ENCODE peak calls at places on chromosomes 5 and 9, in four cellular contexts. One of them, this sample, is unnamed.

GRCh38 chr5:165029471-165029870 is 1524.1 kb downstream of the MAT2B start:
- DNase-seq in gastrocnemius medialis: no peak
- DNase-seq in uterus: no peak
- DNase-seq in breast epithelium: no peak
- DNase-seq in this sample: no peak

GRCh38 chr5:95261369-95262175 is 23.3 kb downstream of the MCTP1 start:
- DNase-seq in uterus: no peak
- DNase-seq in gastrocnemius medialis: no peak
- DNase-seq in breast epithelium: no peak
- DNase-seq in this sample: peak

GRCh38 chr9:7083192-7083591 is 325.4 kb downstream of the KDM4C start:
- DNase-seq in gastrocnemius medialis: no peak
- DNase-seq in uterus: no peak
- DNase-seq in breast epithelium: no peak
- DNase-seq in this sample: no peak

GRCh38 chr5:143124593-143124992 is 278.9 kb downstream of the NR3C1 start:
- DNase-seq in gastrocnemius medialis: no peak
- DNase-seq in breast epithelium: no peak
- DNase-seq in uterus: no peak
- DNase-seq in this sample: no peak

GRCh38 chr9:90919883-90920282 is 118.3 kb downstream of the SYK start:
- DNase-seq in breast epithelium: peak
- DNase-seq in uterus: no peak
- DNase-seq in gastrocnemius medialis: peak
- DNase-seq in this sample: no peak

GRCh38 chr5:5900350-5900749 is 477.9 kb downstream of the ICE1 start:
- DNase-seq in uterus: no peak
- DNase-seq in gastrocnemius medialis: no peak
- DNase-seq in breast epithelium: no peak
- DNase-seq in this sample: no peak

GRCh38 chr5:150612405-150612804 is 28.1 kb upstream of the SYNPO start:
- DNase-seq in gastrocnemius medialis: no peak
- DNase-seq in uterus: no peak
- DNase-seq in breast epithelium: no peak
- DNase-seq in this sample: no peak

GRCh38 chr5:107467137-107467932 is 203.4 kb downstream of the EFNA5 start:
- DNase-seq in uterus: no peak
- DNase-seq in breast epithelium: no peak
- DNase-seq in gastrocnemius medialis: no peak
- DNase-seq in this sample: no peak

GRCh38 chr5:161409471-161409870 is 137.1 kb downstream of the GABRB2 start:
- DNase-seq in breast epithelium: no peak
- DNase-seq in gastrocnemius medialis: no peak
- DNase-seq in uterus: no peak
- DNase-seq in this sample: no peak

GRCh38 chr9:24333629-24334028 is 212.1 kb downstream of the IZUMO3 start:
- DNase-seq in uterus: no peak
- DNase-seq in breast epithelium: no peak
- DNase-seq in gastrocnemius medialis: no peak
- DNase-seq in this sample: no peak

GRCh38 chr5:143525176-143525575 is 121.7 kb upstream of the NR3C1 start:
- DNase-seq in breast epithelium: no peak
- DNase-seq in gastrocnemius medialis: no peak
- DNase-seq in uterus: no peak
- DNase-seq in this sample: no peak

GRCh38 chr5:142613231-142613630 is 72.7 kb downstream of the FGF1 start:
- DNase-seq in breast epithelium: no peak
- DNase-seq in gastrocnemius medialis: no peak
- DNase-seq in uterus: no peak
- DNase-seq in this sample: no peak

GRCh38 chr5:57334475-57334874 is 148.1 kb downstream of the ACTBL2 start:
- DNase-seq in gastrocnemius medialis: no peak
- DNase-seq in uterus: no peak
- DNase-seq in breast epithelium: no peak
- DNase-seq in this sample: no peak

GRCh38 chr5:18984559-18985080 is 1003.4 kb downstream of the CDH18 start:
- DNase-seq in gastrocnemius medialis: no peak
- DNase-seq in breast epithelium: no peak
- DNase-seq in uterus: no peak
- DNase-seq in this sample: peak

GRCh38 chr5:78633710-78634109 is 14.9 kb downstream of the LHFPL2 start:
- DNase-seq in uterus: no peak
- DNase-seq in breast epithelium: no peak
- DNase-seq in gastrocnemius medialis: no peak
- DNase-seq in this sample: no peak

GRCh38 chr5:56075361-56075760 is 80.6 kb upstream of the IL6ST start:
- DNase-seq in breast epithelium: peak
- DNase-seq in gastrocnemius medialis: peak
- DNase-seq in uterus: peak
- DNase-seq in this sample: no peak

GRCh38 chr5:14114615-14115251 is 28.4 kb upstream of the TRIO start:
- DNase-seq in uterus: no peak
- DNase-seq in gastrocnemius medialis: no peak
- DNase-seq in breast epithelium: no peak
- DNase-seq in this sample: no peak

GRCh38 chr5:33489481-33490067 is 48.8 kb downstream of the TARS1 start:
- DNase-seq in uterus: no peak
- DNase-seq in gastrocnemius medialis: no peak
- DNase-seq in breast epithelium: no peak
- DNase-seq in this sample: no peak

GRCh38 chr5:168528521-168529360 is at the start of gene FBLL1:
- DNase-seq in breast epithelium: no peak
- DNase-seq in uterus: no peak
- DNase-seq in gastrocnemius medialis: no peak
- DNase-seq in this sample: no peak

GRCh38 chr9:32552172-32552872 is at the start of the genes SMIM27 and TOPORS:
- DNase-seq in breast epithelium: peak
- DNase-seq in gastrocnemius medialis: peak
- DNase-seq in uterus: peak
- DNase-seq in this sample: peak

GRCh38 chr9:32554107-32554506 is 1.7 kb upstream of the TOPORS start:
- DNase-seq in uterus: no peak
- DNase-seq in breast epithelium: no peak
- DNase-seq in gastrocnemius medialis: no peak
- DNase-seq in this sample: no peak

GRCh38 chr9:32551491-32552049 is 557 bp upstream of the SMIM27 start:
- DNase-seq in breast epithelium: peak
- DNase-seq in gastrocnemius medialis: no peak
- DNase-seq in uterus: peak
- DNase-seq in this sample: peak

GRCh38 chr9:32550046-32550608 is 2.0 kb upstream of the SMIM27 start:
- DNase-seq in breast epithelium: no peak
- DNase-seq in uterus: no peak
- DNase-seq in gastrocnemius medialis: no peak
- DNase-seq in this sample: peak

DNA sequence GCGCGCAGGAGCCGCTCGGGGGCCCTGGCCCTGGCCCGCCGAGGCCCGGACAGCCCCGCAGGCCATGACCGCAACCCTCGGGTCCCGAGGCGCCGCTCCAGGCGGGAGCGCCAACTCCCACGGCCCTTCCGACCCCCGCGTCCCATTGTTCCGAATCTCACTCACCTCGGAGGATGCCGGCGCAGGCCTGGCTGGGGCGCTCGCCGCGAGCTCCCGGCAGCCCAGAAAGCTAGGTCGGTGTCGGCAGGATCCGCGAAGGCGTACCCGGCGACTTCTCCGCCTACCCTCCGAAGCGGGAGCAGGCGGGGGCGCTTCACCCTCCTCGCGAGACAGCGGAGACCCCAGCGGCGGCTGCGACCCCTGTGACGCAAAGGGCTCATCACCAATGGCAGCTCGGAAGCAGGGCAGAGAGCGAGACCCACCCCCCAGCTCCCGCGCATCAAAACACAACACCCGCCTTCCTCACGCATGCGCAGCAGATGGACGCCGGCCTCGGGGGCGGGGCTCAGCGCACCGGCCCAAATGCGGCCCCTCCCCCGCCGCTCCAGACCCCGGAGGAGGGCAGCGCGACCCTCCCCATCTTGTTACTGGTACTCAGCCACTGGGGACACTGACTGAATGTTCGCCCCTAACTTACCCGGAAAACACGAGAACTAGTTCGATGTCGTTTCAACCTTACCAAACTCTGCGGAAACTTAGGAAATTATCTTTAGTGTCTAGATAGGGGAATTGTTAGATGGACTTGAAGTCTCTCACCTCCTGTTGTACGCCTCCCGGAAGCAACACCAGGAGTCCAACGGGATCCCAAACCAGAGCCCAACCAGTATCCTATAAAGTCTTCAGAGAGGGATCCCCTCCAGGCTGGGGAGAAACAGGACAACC is 1.3 kb upstream of the SMIM27 start:
- DNase-seq in uterus: peak
- DNase-seq in breast epithelium: peak
- DNase-seq in gastrocnemius medialis: peak
- DNase-seq in this sample: peak
- TF ChIP-seq POLR2A in uterus: peak
- TF ChIP-seq POLR2A in breast epithelium: peak
- TF ChIP-seq POLR2A in gastrocnemius medialis: peak
- TF ChIP-seq POLR2A in this sample: no peak

DNA sequence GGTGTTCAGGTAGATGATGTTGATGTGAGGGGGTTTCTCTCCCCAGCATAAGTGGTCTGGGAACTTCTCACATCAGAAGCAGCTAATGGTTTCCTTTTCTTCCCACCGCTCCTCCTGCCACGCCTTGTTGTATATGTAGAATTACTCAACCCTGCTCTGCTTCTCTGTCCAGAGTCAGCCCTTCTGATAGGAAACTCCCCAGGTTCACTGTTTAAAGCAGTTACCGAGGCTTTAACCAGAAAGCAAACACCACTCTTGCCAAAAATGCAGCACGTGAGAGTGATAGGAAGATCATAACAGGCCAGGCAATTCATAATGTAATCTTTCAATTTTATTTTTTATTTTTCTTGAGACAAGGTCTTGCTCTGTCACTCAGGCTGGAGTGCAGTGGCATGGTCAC is 10.5 kb upstream of the TMEM252 start:
- DNase-seq in uterus: no peak
- DNase-seq in gastrocnemius medialis: no peak
- DNase-seq in breast epithelium: no peak
- DNase-seq in this sample: no peak
- TF ChIP-seq POLR2A in uterus: no peak
- TF ChIP-seq POLR2A in gastrocnemius medialis: no peak
- TF ChIP-seq POLR2A in breast epithelium: no peak
- TF ChIP-seq POLR2A in this sample: no peak

GRCh38 chr9:6006968-6007769 is 8.3 kb downstream of the RANBP6 start:
- DNase-seq in uterus: peak
- DNase-seq in gastrocnemius medialis: peak
- DNase-seq in breast epithelium: peak
- DNase-seq in this sample: peak
- TF ChIP-seq POLR2A in uterus: no peak
- TF ChIP-seq POLR2A in gastrocnemius medialis: peak
- TF ChIP-seq POLR2A in breast epithelium: no peak
- TF ChIP-seq POLR2A in this sample: no peak

GRCh38 chr9:137423810-137424291 is 658 bp downstream of the NOXA1 start:
- DNase-seq in gastrocnemius medialis: no peak
- DNase-seq in uterus: peak
- DNase-seq in breast epithelium: no peak
- DNase-seq in this sample: no peak
- TF ChIP-seq POLR2A in gastrocnemius medialis: no peak
- TF ChIP-seq POLR2A in uterus: no peak
- TF ChIP-seq POLR2A in breast epithelium: no peak
- TF ChIP-seq POLR2A in this sample: no peak

GRCh38 chr5:112165399-112165798 is 253.7 kb downstream of the EPB41L4A start:
- DNase-seq in breast epithelium: no peak
- DNase-seq in uterus: no peak
- DNase-seq in gastrocnemius medialis: no peak
- DNase-seq in this sample: no peak
- TF ChIP-seq POLR2A in breast epithelium: no peak
- TF ChIP-seq POLR2A in uterus: no peak
- TF ChIP-seq POLR2A in gastrocnemius medialis: no peak
- TF ChIP-seq POLR2A in this sample: no peak

GRCh38 chr5:134466241-134467069 is 54.8 kb upstream of the CDKN2AIPNL start:
- DNase-seq in gastrocnemius medialis: peak
- DNase-seq in uterus: peak
- DNase-seq in breast epithelium: peak
- DNase-seq in this sample: peak
- TF ChIP-seq POLR2A in gastrocnemius medialis: no peak
- TF ChIP-seq POLR2A in uterus: peak
- TF ChIP-seq POLR2A in breast epithelium: no peak
- TF ChIP-seq POLR2A in this sample: peak

GRCh38 chr9:121699271-121700164 is 48.1 kb downstream of the DAB2IP start:
- DNase-seq in gastrocnemius medialis: no peak
- DNase-seq in breast epithelium: peak
- DNase-seq in uterus: peak
- DNase-seq in this sample: no peak
- TF ChIP-seq POLR2A in gastrocnemius medialis: no peak
- TF ChIP-seq POLR2A in breast epithelium: no peak
- TF ChIP-seq POLR2A in uterus: no peak
- TF ChIP-seq POLR2A in this sample: no peak

GRCh38 chr9:3526166-3526902 is 533 bp upstream of the RFX3 start:
- DNase-seq in gastrocnemius medialis: peak
- DNase-seq in breast epithelium: peak
- DNase-seq in uterus: peak
- DNase-seq in this sample: peak
- TF ChIP-seq POLR2A in gastrocnemius medialis: peak
- TF ChIP-seq POLR2A in breast epithelium: peak
- TF ChIP-seq POLR2A in uterus: peak
- TF ChIP-seq POLR2A in this sample: peak

This sample was measured in A549.